ENCODE peak calls at places on chromosome 11, in six cellular contexts. I, V, N, Y, P and J are unnamed samples.

GRCh38 chr11:64164392-64165312 is 1.3 kb downstream of the MACROD1 start:
- DNase-seq in V (no peak), P (no peak), N (no peak), I (peak; percentile 61), Y (peak; percentile 72), J (no peak)

GRCh38 chr11:28526406-28526751 is 418.2 kb downstream of the METTL15 start:
- DNase-seq in P (no peak), I (no peak), Y (no peak), N (no peak), V (no peak), J (no peak)

GRCh38 chr11:8913961-8914660 is 3.1 kb downstream of the AKIP1 start:
- DNase-seq in N (peak; percentile 29), I (peak; percentile 41), Y (peak; percentile 60), P (peak; percentile 36), V (peak; percentile 27), J (no peak)

GRCh38 chr11:2355000-2355644 is 22.0 kb upstream of the CD81 start:
- DNase-seq in Y (no peak), I (peak; percentile 41), N (no peak), P (peak; percentile 16), V (no peak), J (no peak)

GRCh38 chr11:12220305-12220704 is 109.9 kb downstream of the MICAL2 start:
- DNase-seq in P (no peak), N (no peak), Y (peak; percentile 95), I (no peak), V (no peak), J (no peak)

GRCh38 chr11:23620617-23621016 is 760.3 kb upstream of the CCDC179 start:
- DNase-seq in N (no peak), V (no peak), Y (no peak), P (peak; percentile 3), I (peak; percentile 21), J (no peak)

GRCh38 chr11:117928818-117929567 is at the start of gene TMPRSS13:
- DNase-seq in I (peak; percentile 87), P (no peak), V (no peak), Y (no peak), N (no peak), J (no peak)

GRCh38 chr11:70593446-70593983 is 195.2 kb downstream of the CTTN start:
- DNase-seq in V (no peak), N (no peak), P (no peak), Y (peak; percentile 8), I (no peak), J (no peak)

GRCh38 chr11:6251990-6252473 is 7.6 kb upstream of the CCKBR start:
- DNase-seq in V (no peak), N (no peak), Y (peak; percentile 63), I (no peak), P (no peak), J (no peak)

GRCh38 chr11:66933508-66933907 is 24.7 kb downstream of the PC start:
- DNase-seq in N (no peak), Y (no peak), P (no peak), I (no peak), V (no peak), J (no peak)

GRCh38 chr11:13668957-13669521 is 571 bp downstream of the FAR1 start:
- DNase-seq in N (no peak), I (peak; percentile 37), V (peak; percentile 17), Y (no peak), P (no peak), J (peak; percentile 65)

GRCh38 chr11:126573325-126574076 is 218.0 kb downstream of the ST3GAL4 start:
- DNase-seq in N (no peak), Y (no peak), P (no peak), I (no peak), V (no peak), J (no peak)

GRCh38 chr11:92411431-92411830 is 186.8 kb downstream of the FAT3 start:
- DNase-seq in V (no peak), Y (no peak), I (no peak), P (no peak), N (no peak), J (no peak)

GRCh38 chr11:12112731-12113130 is 2.3 kb downstream of the MICAL2 start:
- DNase-seq in V (no peak), I (no peak), N (no peak), Y (no peak), P (no peak), J (no peak)

GRCh38 chr11:130783322-130783721 is 133.0 kb downstream of the SNX19 start:
- DNase-seq in V (no peak), Y (peak; percentile 60), P (no peak), I (no peak), N (no peak), J (no peak)

GRCh38 chr11:28123151-28123571 is 15.0 kb downstream of the METTL15 start:
- DNase-seq in N (no peak), P (no peak), V (no peak), Y (no peak), I (peak; percentile 58), J (no peak)

GRCh38 chr11:117221775-117222517 is 9.9 kb downstream of the PCSK7 start:
- DNase-seq in I (peak; percentile 82), Y (peak; percentile 91), P (no peak), N (no peak), V (no peak), J (no peak)

DNA sequence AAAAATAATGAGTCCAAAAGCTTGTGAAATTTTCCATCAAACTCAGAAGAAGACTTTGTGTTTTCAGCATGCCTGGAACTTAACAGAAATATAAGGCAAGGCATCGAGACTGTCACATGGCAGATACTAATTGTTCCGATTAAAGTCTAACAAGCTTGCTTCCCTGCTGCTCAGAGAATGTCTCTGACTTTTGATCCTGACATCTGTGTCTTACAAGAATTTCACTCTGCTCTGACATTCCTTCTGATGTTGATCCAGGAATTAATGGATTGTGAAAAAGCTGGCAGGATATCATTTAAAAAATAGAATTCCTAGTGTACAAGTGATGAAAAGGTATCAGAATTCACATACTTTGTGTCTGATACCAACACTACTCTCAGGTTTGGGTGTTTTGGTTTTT is 170.1 kb downstream of the DCDC1 start:
- DNase-seq in I (no peak), N (no peak), Y (no peak), V (peak; percentile 20), P (no peak), J (no peak)
- H3K4me3 ChIP-seq in I (no peak overlapping the region), N (no peak overlapping the region), Y (no peak overlapping the region), V (no peak overlapping the region), P (no peak overlapping the region), J (no peak overlapping the region)

GRCh38 chr11:77411238-77411637 is 62.7 kb downstream of the PAK1 start:
- DNase-seq in Y (peak; percentile 57), N (no peak), V (no peak), I (no peak), P (peak; percentile 11), J (no peak)

GRCh38 chr11:77409046-77409445 is 64.8 kb downstream of the PAK1 start:
- DNase-seq in Y (no peak), P (no peak), V (no peak), N (no peak), I (no peak), J (no peak)

GRCh38 chr11:77406396-77406795 is 67.5 kb downstream of the PAK1 start:
- DNase-seq in Y (no peak), P (no peak), V (no peak), N (no peak), I (no peak), J (no peak)

GRCh38 chr11:77410076-77410827 is 63.6 kb downstream of the PAK1 start:
- DNase-seq in V (no peak), P (no peak), I (no peak), Y (no peak), N (no peak), J (no peak)

GRCh38 chr11:77407613-77408012 is 66.3 kb downstream of the PAK1 start:
- DNase-seq in I (peak; percentile 99), Y (peak; percentile 30), P (peak; percentile 78), V (no peak), N (no peak), J (no peak)
- H3K4me3 ChIP-seq in I (peak overlapping the region; percentile 2), Y (no peak overlapping the region), P (no peak overlapping the region), V (no peak overlapping the region), N (no peak overlapping the region), J (no peak overlapping the region)

GRCh38 chr11:563812-564578 is 3.2 kb downstream of the RASSF7 start:
- DNase-seq in Y (peak; percentile 43), V (no peak), I (peak; percentile 52), N (no peak), P (no peak), J (no peak)

GRCh38 chr11:561148-562003 is 606 bp downstream of the RASSF7 start:
- DNase-seq in I (peak; percentile 66), P (no peak), Y (no peak), N (peak; percentile 36), V (no peak), J (no peak)

GRCh38 chr11:563066-563811 is 2.5 kb downstream of the RASSF7 start:
- DNase-seq in V (no peak), Y (peak; percentile 35), N (no peak), P (no peak), I (no peak), J (no peak)

GRCh38 chr11:560305-561147 is at the start of the genes LMNTD2 and RASSF7:
- DNase-seq in P (peak; percentile 76), I (peak; percentile 89), V (peak; percentile 91), Y (peak; percentile 97), N (peak; percentile 93), J (peak; percentile 92)

DNA sequence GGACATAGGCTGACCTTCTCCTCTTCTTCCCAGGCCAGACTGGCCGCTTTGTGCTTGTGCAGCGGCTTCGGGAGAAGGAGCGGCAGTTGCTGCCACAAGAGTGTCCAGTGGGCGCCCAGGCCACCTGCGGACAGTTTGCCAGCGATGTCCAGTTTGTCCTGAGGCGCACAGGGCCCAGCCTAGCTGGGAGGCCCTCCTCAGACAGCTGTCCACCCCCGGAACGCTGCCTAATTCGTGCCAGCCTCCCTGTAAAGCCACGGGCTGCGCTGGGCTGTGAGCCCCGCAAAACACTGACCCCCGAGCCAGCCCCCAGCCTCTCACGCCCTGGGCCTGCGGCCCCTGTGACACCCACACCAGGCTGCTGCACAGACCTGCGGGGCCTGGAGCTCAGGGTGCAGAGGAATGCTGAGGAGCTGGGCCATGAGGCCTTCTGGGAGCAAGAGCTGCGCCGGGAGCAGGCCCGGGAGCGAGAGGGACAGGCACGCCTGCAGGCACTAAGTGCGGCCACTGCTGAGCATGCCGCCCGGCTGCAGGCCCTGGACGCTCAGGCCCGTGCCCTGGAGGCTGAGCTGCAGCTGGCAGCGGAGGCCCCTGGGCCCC is 1.4 kb downstream of the RASSF7 start:
- DNase-seq in I (no peak), Y (no peak), V (no peak), P (no peak), N (no peak), J (no peak)
- H3K4me3 ChIP-seq in I (peak overlapping the region; percentile 89), Y (no peak overlapping the region), V (peak overlapping the region; percentile 70), P (no peak overlapping the region), N (no peak overlapping the region), J (peak overlapping the region; percentile 70)

DNA sequence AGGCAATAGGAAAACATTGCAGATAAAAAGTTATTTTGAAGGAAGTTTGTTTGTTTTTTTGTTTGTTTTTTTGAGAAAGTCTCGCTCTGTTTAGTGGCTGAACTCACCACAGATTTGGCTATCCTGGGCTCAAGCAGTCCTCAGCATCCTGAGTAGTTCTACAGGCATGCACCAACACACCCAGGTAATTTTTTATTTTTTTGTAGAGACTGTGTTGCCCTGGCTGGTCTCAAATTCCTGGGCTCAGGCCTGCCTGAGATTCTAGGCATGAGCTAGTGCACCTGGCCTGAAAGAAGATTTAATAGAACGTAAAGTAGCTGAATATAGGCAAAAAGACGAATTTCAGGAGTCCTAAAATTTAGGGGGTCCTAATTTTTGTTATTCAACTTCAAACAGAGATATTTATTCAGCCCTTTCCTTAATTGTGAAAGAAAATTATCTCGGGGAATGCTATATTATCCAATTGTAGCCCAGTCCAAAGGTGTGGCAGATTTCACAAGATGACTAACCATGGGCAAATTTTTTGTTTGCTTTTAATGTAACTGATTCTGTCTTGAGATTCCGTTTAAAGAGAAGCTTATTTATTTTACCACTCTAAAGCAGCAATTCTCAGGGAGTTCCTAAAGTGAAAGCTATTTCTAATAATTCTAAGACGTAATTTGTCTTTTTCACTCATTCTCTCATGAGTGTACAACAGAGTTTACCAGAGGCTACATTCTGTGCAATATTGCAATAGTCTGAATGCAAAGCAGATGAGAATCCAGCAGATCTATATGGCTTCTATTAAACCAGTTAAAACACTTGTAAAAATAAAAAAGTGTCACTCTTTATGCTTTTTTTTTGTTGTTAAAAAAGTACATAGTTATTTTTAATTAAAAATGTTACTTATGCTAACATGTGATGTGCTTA is 879 bp downstream of the IL18 start:
- DNase-seq in P (no peak), Y (no peak), V (no peak), I (peak; percentile 90), N (no peak), J (no peak)
- H3K4me3 ChIP-seq in P (no peak overlapping the region), Y (no peak overlapping the region), V (no peak overlapping the region), I (peak overlapping the region; percentile 73), N (no peak overlapping the region), J (no peak overlapping the region)